ENCODE peak calls at places on chromosome 12, in five cellular contexts. One of them, this sample, is unnamed.

GRCh38 chr12:117679776-117680175 is 289.0 kb downstream of the KSR2 start:
- DNase-seq in head of caudate nucleus: no peak
- DNase-seq in stimulated activated CD4-positive, alpha-beta T cell treated with anti-CD3 and anti-CD28 coated beads, Interleukin-1b, Interleukin-23, amount 100 ng/mL, for 1 hour: no peak
- DNase-seq in NCI-H1105: no peak
- DNase-seq in Daoy: peak
- DNase-seq in this sample: no peak

GRCh38 chr12:122100568-122100967 is 22.0 kb downstream of the MLXIP start:
- DNase-seq in stimulated activated CD4-positive, alpha-beta T cell treated with anti-CD3 and anti-CD28 coated beads, Interleukin-1b, Interleukin-23, amount 100 ng/mL, for 1 hour: no peak
- DNase-seq in head of caudate nucleus: no peak
- DNase-seq in Daoy: no peak
- DNase-seq in NCI-H1105: no peak
- DNase-seq in this sample: no peak

GRCh38 chr12:54126696-54127537 is 61.9 kb downstream of the SMUG1 start:
- DNase-seq in head of caudate nucleus: peak
- DNase-seq in stimulated activated CD4-positive, alpha-beta T cell treated with anti-CD3 and anti-CD28 coated beads, Interleukin-1b, Interleukin-23, amount 100 ng/mL, for 1 hour: no peak
- DNase-seq in NCI-H1105: no peak
- DNase-seq in Daoy: peak
- DNase-seq in this sample: no peak

GRCh38 chr12:120064054-120064940 is 52.3 kb downstream of the RAB35 start:
- DNase-seq in stimulated activated CD4-positive, alpha-beta T cell treated with anti-CD3 and anti-CD28 coated beads, Interleukin-1b, Interleukin-23, amount 100 ng/mL, for 1 hour: no peak
- DNase-seq in head of caudate nucleus: no peak
- DNase-seq in NCI-H1105: no peak
- DNase-seq in Daoy: no peak
- DNase-seq in this sample: no peak

GRCh38 chr12:96249196-96250118 is 55.3 kb downstream of the ELK3 start:
- DNase-seq in Daoy: no peak
- DNase-seq in NCI-H1105: no peak
- DNase-seq in stimulated activated CD4-positive, alpha-beta T cell treated with anti-CD3 and anti-CD28 coated beads, Interleukin-1b, Interleukin-23, amount 100 ng/mL, for 1 hour: no peak
- DNase-seq in head of caudate nucleus: no peak
- DNase-seq in this sample: no peak

GRCh38 chr12:89461649-89462612 is 62.7 kb downstream of the GALNT4 start:
- DNase-seq in head of caudate nucleus: no peak
- DNase-seq in NCI-H1105: peak
- DNase-seq in Daoy: peak
- DNase-seq in stimulated activated CD4-positive, alpha-beta T cell treated with anti-CD3 and anti-CD28 coated beads, Interleukin-1b, Interleukin-23, amount 100 ng/mL, for 1 hour: no peak
- DNase-seq in this sample: peak

GRCh38 chr12:94839347-94839746 is 164.2 kb downstream of the NDUFA12 start:
- DNase-seq in stimulated activated CD4-positive, alpha-beta T cell treated with anti-CD3 and anti-CD28 coated beads, Interleukin-1b, Interleukin-23, amount 100 ng/mL, for 1 hour: no peak
- DNase-seq in Daoy: no peak
- DNase-seq in NCI-H1105: no peak
- DNase-seq in head of caudate nucleus: no peak
- DNase-seq in this sample: no peak

GRCh38 chr12:69240625-69240984 is 1.2 kb downstream of the CPSF6 start:
- DNase-seq in head of caudate nucleus: no peak
- DNase-seq in NCI-H1105: peak
- DNase-seq in stimulated activated CD4-positive, alpha-beta T cell treated with anti-CD3 and anti-CD28 coated beads, Interleukin-1b, Interleukin-23, amount 100 ng/mL, for 1 hour: no peak
- DNase-seq in Daoy: no peak
- DNase-seq in this sample: peak

GRCh38 chr12:1030779-1031178 is 39.8 kb downstream of the ERC1 start:
- DNase-seq in Daoy: no peak
- DNase-seq in stimulated activated CD4-positive, alpha-beta T cell treated with anti-CD3 and anti-CD28 coated beads, Interleukin-1b, Interleukin-23, amount 100 ng/mL, for 1 hour: no peak
- DNase-seq in head of caudate nucleus: no peak
- DNase-seq in NCI-H1105: no peak
- DNase-seq in this sample: no peak

GRCh38 chr12:18151036-18151435 is 61.0 kb upstream of the RERGL start:
- DNase-seq in Daoy: no peak
- DNase-seq in head of caudate nucleus: no peak
- DNase-seq in NCI-H1105: no peak
- DNase-seq in stimulated activated CD4-positive, alpha-beta T cell treated with anti-CD3 and anti-CD28 coated beads, Interleukin-1b, Interleukin-23, amount 100 ng/mL, for 1 hour: no peak
- DNase-seq in this sample: no peak

GRCh38 chr12:118334241-118334640 is 38.5 kb downstream of the TAOK3 start:
- DNase-seq in NCI-H1105: no peak
- DNase-seq in stimulated activated CD4-positive, alpha-beta T cell treated with anti-CD3 and anti-CD28 coated beads, Interleukin-1b, Interleukin-23, amount 100 ng/mL, for 1 hour: no peak
- DNase-seq in head of caudate nucleus: no peak
- DNase-seq in Daoy: no peak
- DNase-seq in this sample: no peak

GRCh38 chr12:4107436-4107878 is 166.1 kb upstream of the CCND2 start:
- DNase-seq in stimulated activated CD4-positive, alpha-beta T cell treated with anti-CD3 and anti-CD28 coated beads, Interleukin-1b, Interleukin-23, amount 100 ng/mL, for 1 hour: peak
- DNase-seq in Daoy: peak
- DNase-seq in NCI-H1105: no peak
- DNase-seq in head of caudate nucleus: no peak
- DNase-seq in this sample: peak

GRCh38 chr12:9327307-9327706 is 119.1 kb upstream of the PZP start:
- DNase-seq in Daoy: no peak
- DNase-seq in stimulated activated CD4-positive, alpha-beta T cell treated with anti-CD3 and anti-CD28 coated beads, Interleukin-1b, Interleukin-23, amount 100 ng/mL, for 1 hour: no peak
- DNase-seq in head of caudate nucleus: no peak
- DNase-seq in NCI-H1105: no peak
- DNase-seq in this sample: no peak

GRCh38 chr12:71780207-71780822 is 25.7 kb downstream of the RAB21 start:
- DNase-seq in NCI-H1105: no peak
- DNase-seq in stimulated activated CD4-positive, alpha-beta T cell treated with anti-CD3 and anti-CD28 coated beads, Interleukin-1b, Interleukin-23, amount 100 ng/mL, for 1 hour: no peak
- DNase-seq in head of caudate nucleus: peak
- DNase-seq in Daoy: peak
- DNase-seq in this sample: peak

GRCh38 chr12:49974231-49974675 is 1.5 kb downstream of the AQP6 start:
- DNase-seq in head of caudate nucleus: peak
- DNase-seq in Daoy: peak
- DNase-seq in NCI-H1105: no peak
- DNase-seq in stimulated activated CD4-positive, alpha-beta T cell treated with anti-CD3 and anti-CD28 coated beads, Interleukin-1b, Interleukin-23, amount 100 ng/mL, for 1 hour: no peak
- DNase-seq in this sample: peak

GRCh38 chr12:6199531-6200265 is 502 bp upstream of the CD9 start:
- DNase-seq in head of caudate nucleus: no peak
- DNase-seq in Daoy: no peak
- DNase-seq in stimulated activated CD4-positive, alpha-beta T cell treated with anti-CD3 and anti-CD28 coated beads, Interleukin-1b, Interleukin-23, amount 100 ng/mL, for 1 hour: no peak
- DNase-seq in NCI-H1105: no peak
- DNase-seq in this sample: peak

GRCh38 chr12:66627988-66628317 is 50.9 kb downstream of the GRIP1 start:
- DNase-seq in stimulated activated CD4-positive, alpha-beta T cell treated with anti-CD3 and anti-CD28 coated beads, Interleukin-1b, Interleukin-23, amount 100 ng/mL, for 1 hour: no peak
- DNase-seq in head of caudate nucleus: no peak
- DNase-seq in NCI-H1105: no peak
- DNase-seq in Daoy: no peak
- DNase-seq in this sample: peak

GRCh38 chr12:57750561-57751431 is 1.3 kb downstream of the CDK4 start:
- DNase-seq in Daoy: no peak
- DNase-seq in stimulated activated CD4-positive, alpha-beta T cell treated with anti-CD3 and anti-CD28 coated beads, Interleukin-1b, Interleukin-23, amount 100 ng/mL, for 1 hour: no peak
- DNase-seq in head of caudate nucleus: no peak
- DNase-seq in NCI-H1105: no peak
- DNase-seq in this sample: no peak

GRCh38 chr12:40055227-40055579 is 50.7 kb downstream of the SLC2A13 start:
- DNase-seq in stimulated activated CD4-positive, alpha-beta T cell treated with anti-CD3 and anti-CD28 coated beads, Interleukin-1b, Interleukin-23, amount 100 ng/mL, for 1 hour: no peak
- DNase-seq in Daoy: no peak
- DNase-seq in head of caudate nucleus: no peak
- DNase-seq in NCI-H1105: no peak
- DNase-seq in this sample: no peak

GRCh38 chr12:11540156-11540555 is 109.3 kb upstream of the ETV6 start:
- DNase-seq in NCI-H1105: no peak
- DNase-seq in stimulated activated CD4-positive, alpha-beta T cell treated with anti-CD3 and anti-CD28 coated beads, Interleukin-1b, Interleukin-23, amount 100 ng/mL, for 1 hour: no peak
- DNase-seq in Daoy: no peak
- DNase-seq in head of caudate nucleus: no peak
- DNase-seq in this sample: no peak

GRCh38 chr12:7916936-7917335 is 19.1 kb downstream of the SLC2A3 start:
- DNase-seq in head of caudate nucleus: no peak
- DNase-seq in Daoy: no peak
- DNase-seq in NCI-H1105: no peak
- DNase-seq in stimulated activated CD4-positive, alpha-beta T cell treated with anti-CD3 and anti-CD28 coated beads, Interleukin-1b, Interleukin-23, amount 100 ng/mL, for 1 hour: no peak
- DNase-seq in this sample: no peak

GRCh38 chr12:53981652-53982565 is 3.0 kb upstream of the HOXC10 start:
- DNase-seq in NCI-H1105: no peak
- DNase-seq in Daoy: no peak
- DNase-seq in stimulated activated CD4-positive, alpha-beta T cell treated with anti-CD3 and anti-CD28 coated beads, Interleukin-1b, Interleukin-23, amount 100 ng/mL, for 1 hour: no peak
- DNase-seq in head of caudate nucleus: no peak
- DNase-seq in this sample: no peak

GRCh38 chr12:3199551-3200031 is 122.4 kb downstream of the TSPAN9 start:
- DNase-seq in head of caudate nucleus: peak
- DNase-seq in NCI-H1105: peak
- DNase-seq in Daoy: peak
- DNase-seq in stimulated activated CD4-positive, alpha-beta T cell treated with anti-CD3 and anti-CD28 coated beads, Interleukin-1b, Interleukin-23, amount 100 ng/mL, for 1 hour: no peak
- DNase-seq in this sample: peak

GRCh38 chr12:122947352-122947792 is 18.9 kb downstream of the ABCB9 start:
- DNase-seq in Daoy: peak
- DNase-seq in head of caudate nucleus: no peak
- DNase-seq in stimulated activated CD4-positive, alpha-beta T cell treated with anti-CD3 and anti-CD28 coated beads, Interleukin-1b, Interleukin-23, amount 100 ng/mL, for 1 hour: no peak
- DNase-seq in NCI-H1105: no peak
- DNase-seq in this sample: no peak

GRCh38 chr12:55847603-55848329 is 5.0 kb upstream of the MMP19 start:
- DNase-seq in NCI-H1105: no peak
- DNase-seq in Daoy: peak
- DNase-seq in head of caudate nucleus: no peak
- DNase-seq in stimulated activated CD4-positive, alpha-beta T cell treated with anti-CD3 and anti-CD28 coated beads, Interleukin-1b, Interleukin-23, amount 100 ng/mL, for 1 hour: no peak
- DNase-seq in this sample: no peak

GRCh38 chr12:7679251-7680045 is 13.7 kb upstream of the APOBEC1 start:
- DNase-seq in NCI-H1105: no peak
- DNase-seq in Daoy: no peak
- DNase-seq in head of caudate nucleus: no peak
- DNase-seq in stimulated activated CD4-positive, alpha-beta T cell treated with anti-CD3 and anti-CD28 coated beads, Interleukin-1b, Interleukin-23, amount 100 ng/mL, for 1 hour: no peak
- DNase-seq in this sample: no peak

GRCh38 chr12:47304161-47304560 is 224.4 kb upstream of the AMIGO2 start:
- DNase-seq in NCI-H1105: no peak
- DNase-seq in stimulated activated CD4-positive, alpha-beta T cell treated with anti-CD3 and anti-CD28 coated beads, Interleukin-1b, Interleukin-23, amount 100 ng/mL, for 1 hour: no peak
- DNase-seq in head of caudate nucleus: no peak
- DNase-seq in Daoy: no peak
- DNase-seq in this sample: no peak

GRCh38 chr12:130828895-130829294 is 10.2 kb downstream of the STX2 start:
- DNase-seq in NCI-H1105: no peak
- DNase-seq in Daoy: no peak
- DNase-seq in stimulated activated CD4-positive, alpha-beta T cell treated with anti-CD3 and anti-CD28 coated beads, Interleukin-1b, Interleukin-23, amount 100 ng/mL, for 1 hour: no peak
- DNase-seq in head of caudate nucleus: no peak
- DNase-seq in this sample: no peak